ENCODE peak calls at places on chromosomes 2 and 18, in five cellular contexts. A is Calu3, E is psoas muscle, C is RWPE1, D is GM20000. T is an unnamed sample.

GRCh38 chr2:27032495-27033252 is at the start of gene TMEM214:
- DNase-seq in A (peak; percentile 88), E (peak; percentile 92), C (peak; percentile 92), D (peak; percentile 96), T (peak; percentile 91)

GRCh38 chr18:78900938-78901909 is 78.4 kb upstream of the SALL3 start:
- DNase-seq in A (no peak), E (no peak), C (no peak), D (no peak), T (no peak)

GRCh38 chr2:26875083-26875634 is 27.2 kb downstream of the DPYSL5 start:
- DNase-seq in A (no peak), E (no peak), C (no peak), D (no peak), T (no peak)

GRCh38 chr2:227772932-227773331 is 27.2 kb downstream of the SCYGR8 start:
- DNase-seq in A (no peak), E (no peak), C (no peak), D (no peak), T (no peak)

GRCh38 chr18:45059695-45060094 is 379.0 kb downstream of the SETBP1 start:
- DNase-seq in A (peak; percentile 5), E (no peak), C (peak; percentile 49), D (no peak), T (no peak)

GRCh38 chr2:34104601-34105000 is 505.5 kb upstream of the FAM98A start:
- DNase-seq in A (no peak), E (no peak), C (peak; percentile 42), D (no peak), T (no peak)

GRCh38 chr2:226483745-226484619 is 315.6 kb downstream of the IRS1 start:
- DNase-seq in A (no peak), E (no peak), C (no peak), D (no peak), T (no peak)

GRCh38 chr2:105299290-105299689 is 30.2 kb downstream of the TGFBRAP1 start:
- DNase-seq in A (no peak), E (no peak), C (no peak), D (no peak), T (no peak)

GRCh38 chr2:98469862-98470544 is 25.3 kb downstream of the INPP4A start:
- DNase-seq in A (no peak), E (no peak), C (no peak), D (no peak), T (no peak)

GRCh38 chr2:179817181-179817841 is 44.1 kb downstream of the ZNF385B start:
- DNase-seq in A (no peak), E (no peak), C (peak; percentile 1), D (no peak), T (no peak)

GRCh38 chr2:121626777-121627524 is 22.3 kb downstream of the CLASP1 start:
- DNase-seq in A (no peak), E (peak; percentile 31), C (no peak), D (no peak), T (no peak)

GRCh38 chr2:140472676-140473075 is 1658.1 kb downstream of the LRP1B start:
- DNase-seq in A (no peak), E (no peak), C (no peak), D (no peak), T (no peak)

GRCh38 chr2:3703741-3704355 is 473 bp downstream of the DCDC2C start:
- DNase-seq in A (no peak), E (no peak), C (no peak), D (no peak), T (no peak)

GRCh38 chr2:70371753-70372152 is 69.9 kb upstream of the FAM136A start:
- DNase-seq in A (no peak), E (no peak), C (peak; percentile 86), D (no peak), T (no peak)

GRCh38 chr2:1995987-1996386 is 251.7 kb upstream of the PXDN start:
- DNase-seq in A (no peak), E (no peak), C (no peak), D (no peak), T (no peak)

GRCh38 chr2:231615058-231615671 is 22.5 kb downstream of the TEX44 start:
- DNase-seq in A (no peak), E (no peak), C (no peak), D (peak; percentile 49), T (no peak)

GRCh38 chr2:98280376-98281102 is 65.7 kb upstream of the CNGA3 start:
- DNase-seq in A (peak; percentile 39), E (no peak), C (no peak), D (peak; percentile 28), T (no peak)

GRCh38 chr2:33417093-33417492 is 59.4 kb upstream of the RASGRP3 start:
- DNase-seq in A (no peak), E (no peak), C (no peak), D (no peak), T (no peak)

GRCh38 chr2:235550946-235551345 is 57.1 kb downstream of the AGAP1 start:
- DNase-seq in A (no peak), E (no peak), C (no peak), D (no peak), T (no peak)

GRCh38 chr2:196431076-196431475 is 208.4 kb upstream of the CCDC150 start:
- DNase-seq in A (no peak), E (no peak), C (no peak), D (no peak), T (no peak)

GRCh38 chr2:237478969-237479368 is 8.1 kb upstream of the MLPH start:
- DNase-seq in A (no peak), E (no peak), C (no peak), D (no peak), T (no peak)

GRCh38 chr18:79626905-79627749 is 52.5 kb upstream of the CTDP1 start:
- DNase-seq in A (no peak), E (no peak), C (no peak), D (no peak), T (no peak)

DNA sequence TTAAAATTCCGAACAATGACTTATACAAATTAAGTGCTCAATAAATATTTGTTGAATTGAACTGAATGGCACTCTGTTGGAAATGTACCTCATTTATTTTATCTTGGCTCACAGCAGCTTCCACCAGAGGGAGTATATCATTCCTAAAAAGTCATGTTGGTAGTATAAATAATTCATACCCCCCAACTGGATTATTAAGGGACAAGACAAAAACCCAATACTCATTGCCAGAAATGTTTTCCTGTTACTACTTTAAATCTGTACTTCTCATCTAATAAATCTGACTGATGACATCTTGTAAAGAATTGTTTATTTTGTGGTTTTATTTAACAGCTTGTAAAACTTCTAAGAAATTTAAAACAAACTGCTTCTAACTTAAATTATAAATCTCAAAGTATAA is 163.9 kb downstream of the CDH2 start:
- DNase-seq in A (no peak), E (no peak), C (no peak), D (no peak), T (no peak)
- TF ChIP-seq CTCF in A (peak; percentile 23), E (no peak), C (peak; percentile 39), D (no peak), T (peak; percentile 70)

GRCh38 chr2:55620123-55620779 is 2.8 kb upstream of the PPP4R3B start:
- DNase-seq in A (peak; percentile 30), E (no peak), C (no peak), D (no peak), T (no peak)
- TF ChIP-seq CTCF in A (peak; percentile 43), E (peak; percentile 15), C (peak; percentile 9), D (peak; percentile 33), T (peak; percentile 58)

GRCh38 chr2:42875880-42876279 is 83.5 kb upstream of the HAAO start:
- DNase-seq in A (no peak), E (no peak), C (no peak), D (no peak), T (peak; percentile 32)
- TF ChIP-seq CTCF in A (no peak), E (no peak), C (no peak), D (no peak), T (no peak)

GRCh38 chr18:50285631-50286321 is 1.7 kb downstream of the CXXC1 start:
- DNase-seq in A (no peak), E (no peak), C (no peak), D (no peak), T (no peak)

GRCh38 chr18:50287028-50287440 is 458 bp downstream of the CXXC1 start:
- DNase-seq in A (no peak), E (peak; percentile 40), C (no peak), D (no peak), T (no peak)

GRCh38 chr18:50285071-50285470 is 2.4 kb downstream of the CXXC1 start:
- DNase-seq in A (no peak), E (no peak), C (no peak), D (no peak), T (no peak)

GRCh38 chr18:50287441-50288347 is at the start of gene CXXC1:
- DNase-seq in A (peak; percentile 96), E (peak; percentile 97), C (peak; percentile 75), D (peak; percentile 89), T (peak; percentile 98)

GRCh38 chr18:50286391-50287027 is 983 bp downstream of the CXXC1 start:
- DNase-seq in A (peak; percentile 52), E (no peak), C (peak; percentile 26), D (no peak), T (no peak)
- TF ChIP-seq CTCF in A (no peak), E (no peak), C (no peak), D (no peak), T (no peak)

GRCh38 chr2:12032421-12032820 is 286.0 kb downstream of the LPIN1 start:
- DNase-seq in A (no peak), E (no peak), C (no peak), D (peak; percentile 39), T (no peak)
- TF ChIP-seq CTCF in A (no peak), E (no peak), C (no peak), D (no peak), T (no peak)

DNA sequence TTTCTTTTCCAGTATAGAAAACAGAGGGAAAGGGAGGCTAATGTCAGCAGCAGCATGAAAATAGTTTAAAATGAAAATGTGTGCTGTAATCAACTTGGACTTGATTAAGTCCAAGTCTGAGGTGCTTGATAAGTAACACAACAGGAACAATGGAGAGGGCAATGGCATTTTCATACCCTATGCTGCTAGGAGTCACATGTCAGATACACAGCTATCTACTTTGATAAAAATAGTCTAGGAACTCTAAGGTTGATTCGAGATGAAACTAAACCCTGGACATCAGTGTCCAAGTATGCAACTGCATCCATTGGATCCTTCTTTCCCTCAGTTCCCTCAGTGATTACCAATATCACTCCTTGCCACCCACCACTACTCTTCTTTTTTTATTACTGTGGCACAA is 4.6 kb upstream of the C18orf63 start:
- DNase-seq in A (no peak), E (no peak), C (no peak), D (no peak), T (no peak)
- TF ChIP-seq CTCF in A (no peak), E (no peak), C (no peak), D (no peak), T (no peak)

GRCh38 chr2:133439281-133439920 is 128.9 kb downstream of the NCKAP5 start:
- DNase-seq in A (no peak), E (no peak), C (no peak), D (no peak), T (no peak)

GRCh38 chr2:133431289-133431688 is 137.0 kb downstream of the NCKAP5 start:
- DNase-seq in A (no peak), E (no peak), C (peak; percentile 8), D (no peak), T (no peak)

GRCh38 chr2:133438026-133438425 is 130.2 kb downstream of the NCKAP5 start:
- DNase-seq in A (no peak), E (no peak), C (no peak), D (no peak), T (no peak)

GRCh38 chr2:133433455-133434451 is 134.5 kb downstream of the NCKAP5 start:
- DNase-seq in A (no peak), E (no peak), C (no peak), D (no peak), T (no peak)

GRCh38 chr2:133434962-133435668 is 133.1 kb downstream of the NCKAP5 start:
- DNase-seq in A (peak; percentile 62), E (no peak), C (peak; percentile 66), D (no peak), T (no peak)
- TF ChIP-seq CTCF in A (no peak), E (no peak), C (no peak), D (no peak), T (no peak)

GRCh38 chr2:133955174-133955573 is 298.7 kb upstream of the MGAT5 start:
- DNase-seq in A (no peak), E (no peak), C (no peak), D (no peak), T (no peak)
- TF ChIP-seq CTCF in A (no peak), E (no peak), C (no peak), D (no peak), T (no peak)

T was measured in type B pancreatic cell.